ENCODE peak calls at places on chromosome 22, in four cellular contexts. Q, K, H and T are unnamed samples.

GRCh38 chr22:38505595-38506117 is 455 bp downstream of the DDX17 start:
- DNase-seq in Q (peak; percentile 80), K (no peak), H (no peak), T (peak; percentile 46)

GRCh38 chr22:42367980-42368378 is 64.2 kb downstream of the NFAM1 start:
- DNase-seq in Q (no peak), K (no peak), H (no peak), T (no peak)

GRCh38 chr22:27810566-27810965 is 9.0 kb upstream of the MN1 start:
- DNase-seq in Q (no peak), K (no peak), H (no peak), T (peak; percentile 68)

GRCh38 chr22:28950567-28951411 is 67.4 kb downstream of the ZNRF3 start:
- DNase-seq in Q (no peak), K (no peak), H (no peak), T (no peak)

GRCh38 chr22:46150615-46151423 is 493 bp downstream of the PPARA start:
- DNase-seq in Q (peak; percentile 88), K (no peak), H (no peak), T (no peak)

GRCh38 chr22:27797793-27798525 is 3.6 kb downstream of the MN1 start:
- DNase-seq in Q (no peak), K (no peak), H (no peak), T (no peak)

GRCh38 chr22:49882519-49883293 is 29.1 kb downstream of the ZBED4 start:
- DNase-seq in Q (no peak), K (no peak), H (no peak), T (peak; percentile 64)

GRCh38 chr22:37068859-37069258 is 17.3 kb downstream of the KCTD17 start:
- DNase-seq in Q (peak; percentile 30), K (peak; percentile 64), H (no peak), T (no peak)

GRCh38 chr22:41668971-41669911 is 19.4 kb downstream of the SNU13 start:
- DNase-seq in Q (no peak), K (no peak), H (no peak), T (peak; percentile 85)

GRCh38 chr22:32661296-32661695 is 140.2 kb upstream of the TIMP3 start:
- DNase-seq in Q (no peak), K (peak; percentile 9), H (no peak), T (peak; percentile 94)

GRCh38 chr22:20156611-20157415 is 6.0 kb upstream of the CCDC188 start:
- DNase-seq in Q (peak; percentile 100), K (peak; percentile 79), H (peak; percentile 17), T (peak; percentile 66)
- TF ChIP-seq CHD1 in Q (no peak), K (no peak), H (no peak), T (no peak)

GRCh38 chr22:30249049-30250038 is 2.8 kb upstream of the LIF start:
- DNase-seq in Q (peak; percentile 65), K (no peak), H (no peak), T (no peak)

GRCh38 chr22:30248484-30248883 is 1.9 kb upstream of the LIF start:
- DNase-seq in Q (no peak), K (no peak), H (no peak), T (no peak)

GRCh38 chr22:30250713-30251267 is 4.2 kb upstream of the LIF start:
- DNase-seq in Q (no peak), K (no peak), H (no peak), T (peak; percentile 86)

GRCh38 chr22:30251661-30252226 is 5.2 kb upstream of the LIF start:
- DNase-seq in Q (no peak), K (no peak), H (no peak), T (peak; percentile 82)

DNA sequence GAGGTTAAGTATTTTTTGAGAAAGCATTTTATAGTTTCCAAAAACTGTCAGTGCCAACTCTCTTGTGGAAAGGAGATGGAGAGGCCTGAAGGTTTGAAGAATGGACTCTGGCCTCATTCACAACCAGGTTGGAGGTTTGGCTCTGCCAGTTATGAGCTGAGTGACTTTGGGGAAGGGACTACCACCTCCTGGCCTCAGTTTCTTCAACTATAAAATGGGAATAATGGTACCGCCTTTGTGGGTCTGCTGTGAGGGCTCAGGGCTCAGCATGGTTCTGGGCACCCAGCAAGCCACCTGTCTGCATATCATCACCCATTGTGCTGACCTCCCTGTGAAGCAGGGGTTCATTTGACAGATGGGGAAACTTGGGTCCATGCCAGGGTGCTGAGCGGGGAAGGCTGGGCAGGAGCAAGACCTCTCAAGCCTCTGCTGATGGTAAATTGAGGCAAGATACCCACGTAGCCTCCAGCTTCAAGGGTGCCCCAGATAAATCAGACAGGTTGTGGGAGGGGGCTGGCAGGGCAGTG is 3.5 kb upstream of the LIF start:
- DNase-seq in Q (no peak), K (no peak), H (no peak), T (no peak)
- TF ChIP-seq CHD1 in Q (no peak), K (no peak), H (no peak), T (no peak)

GRCh38 chr22:30830907-30831306 is 136.2 kb downstream of the OSBP2 start:
- DNase-seq in Q (no peak), K (no peak), H (no peak), T (peak; percentile 97)
- TF ChIP-seq CHD1 in Q (no peak), K (no peak), H (no peak), T (no peak)

GRCh38 chr22:17953147-17953546 is 71.2 kb downstream of the MICAL3 start:
- DNase-seq in Q (no peak), K (no peak), H (no peak), T (no peak)

GRCh38 chr22:17954200-17954859 is 70.0 kb downstream of the MICAL3 start:
- DNase-seq in Q (no peak), K (no peak), H (no peak), T (no peak)

GRCh38 chr22:17957683-17958082 is 66.7 kb downstream of the MICAL3 start:
- DNase-seq in Q (no peak), K (no peak), H (no peak), T (peak; percentile 67)

GRCh38 chr22:17954860-17955587 is 69.3 kb downstream of the MICAL3 start:
- DNase-seq in Q (no peak), K (no peak), H (no peak), T (no peak)

DNA sequence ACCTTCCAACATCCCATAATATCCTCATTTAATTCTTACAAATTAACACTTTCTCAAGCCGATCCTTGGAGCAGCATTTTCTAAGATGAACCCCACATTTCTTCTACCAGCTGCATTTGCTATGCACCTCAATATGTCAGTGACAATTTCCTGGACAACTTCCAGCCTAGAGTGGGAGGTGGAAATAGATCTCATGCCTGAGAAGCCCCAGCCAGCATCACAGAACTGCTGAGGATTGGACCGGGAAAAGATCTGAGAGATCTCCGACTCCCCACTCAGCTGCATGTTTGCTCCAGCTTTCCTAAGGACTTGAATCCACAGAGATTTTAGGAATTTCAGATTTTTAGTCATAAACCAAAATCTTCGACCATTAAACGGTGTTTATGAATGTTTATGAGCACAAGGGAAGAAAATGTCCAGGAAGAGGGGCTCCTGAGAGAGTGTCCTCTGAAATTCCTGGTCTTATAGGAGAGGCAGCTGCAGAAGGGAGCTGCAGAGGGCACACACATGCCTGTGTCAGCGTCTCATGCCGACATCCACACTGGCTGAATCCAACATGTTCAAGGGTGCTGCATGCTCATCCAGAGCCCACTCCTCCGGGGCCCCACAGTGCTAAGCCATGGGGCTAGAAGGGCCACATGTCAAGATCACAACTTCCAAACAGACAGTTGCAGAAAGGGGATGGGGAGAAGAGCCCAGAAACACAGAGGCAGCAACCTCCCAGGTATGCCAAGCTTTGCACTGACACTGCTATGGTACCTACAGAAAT is 68.6 kb downstream of the MICAL3 start:
- DNase-seq in Q (no peak), K (no peak), H (no peak), T (no peak)
- TF ChIP-seq CHD1 in Q (no peak), K (no peak), H (no peak), T (no peak)

GRCh38 chr22:30694171-30694637 is 470 bp upstream of the OSBP2 start:
- DNase-seq in Q (no peak), K (peak; percentile 13), H (no peak), T (peak; percentile 35)
- TF ChIP-seq CHD1 in Q (no peak), K (no peak), H (no peak), T (no peak)

DNA sequence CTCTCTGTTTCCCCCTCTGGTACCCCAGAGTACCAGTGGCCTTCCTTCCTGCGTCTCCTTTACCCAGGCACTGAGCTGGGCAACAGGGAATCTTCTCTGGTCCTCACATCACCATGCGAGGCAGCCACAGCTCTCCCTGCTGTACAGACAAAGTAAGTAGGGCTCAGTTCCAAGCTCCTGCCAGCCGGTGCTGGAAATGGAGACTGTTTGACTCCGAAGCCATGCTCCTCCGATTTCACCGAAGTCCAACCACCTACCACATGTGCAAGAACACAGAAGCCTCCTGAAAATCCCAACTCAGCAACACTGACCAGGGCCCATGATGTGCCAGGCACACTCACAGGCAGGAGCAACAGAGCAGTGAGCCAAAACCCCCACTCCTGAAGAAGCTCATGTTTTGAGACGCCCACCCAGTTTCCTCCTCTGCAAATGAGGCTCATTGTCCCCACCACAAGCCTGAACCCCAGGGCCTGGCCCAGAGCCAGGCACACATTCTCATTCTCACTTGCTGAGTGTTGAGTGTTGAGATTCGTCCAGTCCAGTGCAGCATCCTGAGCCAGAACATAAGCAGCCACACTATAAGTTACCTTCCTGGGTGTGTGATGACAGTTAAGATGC is 156.0 kb downstream of the MPPED1 start:
- DNase-seq in Q (no peak), K (no peak), H (no peak), T (no peak)
- TF ChIP-seq CHD1 in Q (no peak), K (no peak), H (no peak), T (no peak)

GRCh38 chr22:35870517-35871275 is 153.0 kb downstream of the APOL5 start:
- DNase-seq in Q (no peak), K (no peak), H (no peak), T (no peak)

GRCh38 chr22:35868938-35869337 is 151.3 kb downstream of the APOL5 start:
- DNase-seq in Q (no peak), K (no peak), H (no peak), T (peak; percentile 8)

GRCh38 chr22:35872451-35872850 is 154.8 kb downstream of the APOL5 start:
- DNase-seq in Q (no peak), K (no peak), H (no peak), T (no peak)

DNA sequence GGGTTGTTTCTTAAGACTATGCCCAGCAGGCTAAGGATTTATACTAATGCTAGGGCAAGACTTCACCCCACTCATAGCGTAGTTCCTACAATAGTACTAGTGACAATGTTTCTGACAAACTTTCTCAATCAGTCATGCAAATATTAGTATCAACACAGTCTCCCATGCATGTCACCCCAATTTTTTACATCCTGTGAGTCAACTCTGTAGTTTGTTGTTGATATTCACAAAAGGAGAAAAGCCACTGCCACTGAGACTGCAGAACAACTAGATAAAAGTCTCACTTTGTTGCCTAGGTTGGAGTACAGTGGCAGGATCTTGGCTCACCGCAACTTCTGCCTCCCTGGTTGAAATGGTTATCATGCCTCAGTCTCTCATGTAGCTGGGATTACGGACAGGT is 155.2 kb downstream of the RBFOX2 start:
- DNase-seq in Q (no peak), K (no peak), H (peak; percentile 24), T (no peak)
- TF ChIP-seq CHD1 in Q (no peak), K (no peak), H (no peak), T (no peak)

GRCh38 chr22:23696326-23696851 is 5.6 kb downstream of the RGL4 start:
- DNase-seq in Q (no peak), K (no peak), H (peak; percentile 33), T (peak; percentile 56)
- TF ChIP-seq CHD1 in Q (no peak), K (no peak), H (no peak), T (no peak)